ENCODE peak calls at places on chromosomes 1 and 21, in eight cellular contexts. One of them, this sample, is unnamed.

GRCh38 chr1:30378991-30379581 is 344.3 kb downstream of the MATN1 start:
- DNase-seq in dermis microvascular lymphatic vessel endothelial cell: no peak
- DNase-seq in NCI-H1105 treated with DMSO at 0.1 percent for 48 hours: no peak
- DNase-seq in HT1080: peak; percentile 73
- DNase-seq in left cardiac atrium: no peak
- DNase-seq in left colon: no peak
- DNase-seq in lower lobe of right lung: no peak
- DNase-seq in CD8-positive, alpha-beta memory T cell: no peak
- DNase-seq in this sample: no peak

GRCh38 chr1:211267204-211267857 is 8.2 kb downstream of the RCOR3 start:
- DNase-seq in left colon: no peak
- DNase-seq in dermis microvascular lymphatic vessel endothelial cell: no peak
- DNase-seq in lower lobe of right lung: no peak
- DNase-seq in HT1080: no peak
- DNase-seq in NCI-H1105 treated with DMSO at 0.1 percent for 48 hours: no peak
- DNase-seq in left cardiac atrium: no peak
- DNase-seq in CD8-positive, alpha-beta memory T cell: no peak
- DNase-seq in this sample: no peak

GRCh38 chr21:45836268-45836655 is 145.3 kb upstream of the COL6A1 start:
- DNase-seq in NCI-H1105 treated with DMSO at 0.1 percent for 48 hours: no peak
- DNase-seq in dermis microvascular lymphatic vessel endothelial cell: no peak
- DNase-seq in left colon: no peak
- DNase-seq in lower lobe of right lung: no peak
- DNase-seq in HT1080: no peak
- DNase-seq in left cardiac atrium: no peak
- DNase-seq in CD8-positive, alpha-beta memory T cell: no peak
- DNase-seq in this sample: no peak

GRCh38 chr21:34126269-34126668 is 52.9 kb downstream of the MRPS6 start:
- DNase-seq in dermis microvascular lymphatic vessel endothelial cell: no peak
- DNase-seq in HT1080: no peak
- DNase-seq in CD8-positive, alpha-beta memory T cell: no peak
- DNase-seq in lower lobe of right lung: no peak
- DNase-seq in left colon: no peak
- DNase-seq in NCI-H1105 treated with DMSO at 0.1 percent for 48 hours: no peak
- DNase-seq in left cardiac atrium: no peak
- DNase-seq in this sample: no peak

GRCh38 chr1:118947790-118948189 is 40.4 kb downstream of the TBX15 start:
- DNase-seq in lower lobe of right lung: no peak
- DNase-seq in HT1080: peak; percentile 85
- DNase-seq in left cardiac atrium: no peak
- DNase-seq in left colon: no peak
- DNase-seq in CD8-positive, alpha-beta memory T cell: no peak
- DNase-seq in dermis microvascular lymphatic vessel endothelial cell: no peak
- DNase-seq in NCI-H1105 treated with DMSO at 0.1 percent for 48 hours: no peak
- DNase-seq in this sample: no peak

GRCh38 chr1:151728151-151728711 is 6.9 kb downstream of the RIIAD1 start:
- DNase-seq in HT1080: no peak
- DNase-seq in NCI-H1105 treated with DMSO at 0.1 percent for 48 hours: peak; percentile 54
- DNase-seq in left colon: no peak
- DNase-seq in lower lobe of right lung: no peak
- DNase-seq in dermis microvascular lymphatic vessel endothelial cell: no peak
- DNase-seq in CD8-positive, alpha-beta memory T cell: no peak
- DNase-seq in left cardiac atrium: no peak
- DNase-seq in this sample: no peak

GRCh38 chr1:39204441-39205081 is at the start of gene MACF1:
- DNase-seq in HT1080: peak; percentile 99
- DNase-seq in lower lobe of right lung: no peak
- DNase-seq in CD8-positive, alpha-beta memory T cell: no peak
- DNase-seq in left colon: peak; percentile 48
- DNase-seq in NCI-H1105 treated with DMSO at 0.1 percent for 48 hours: no peak
- DNase-seq in left cardiac atrium: peak; percentile 75
- DNase-seq in dermis microvascular lymphatic vessel endothelial cell: no peak
- DNase-seq in this sample: peak; percentile 54

GRCh38 chr21:17088500-17088899 is 424.3 kb upstream of the CXADR start:
- DNase-seq in CD8-positive, alpha-beta memory T cell: no peak
- DNase-seq in left cardiac atrium: no peak
- DNase-seq in HT1080: no peak
- DNase-seq in NCI-H1105 treated with DMSO at 0.1 percent for 48 hours: no peak
- DNase-seq in dermis microvascular lymphatic vessel endothelial cell: no peak
- DNase-seq in left colon: no peak
- DNase-seq in lower lobe of right lung: no peak
- DNase-seq in this sample: no peak

GRCh38 chr1:164689672-164690655 is 131.0 kb downstream of the PBX1 start:
- DNase-seq in dermis microvascular lymphatic vessel endothelial cell: no peak
- DNase-seq in CD8-positive, alpha-beta memory T cell: no peak
- DNase-seq in HT1080: no peak
- DNase-seq in left cardiac atrium: no peak
- DNase-seq in left colon: no peak
- DNase-seq in lower lobe of right lung: no peak
- DNase-seq in NCI-H1105 treated with DMSO at 0.1 percent for 48 hours: no peak
- DNase-seq in this sample: no peak

GRCh38 chr1:45914836-45915235 is 111.4 kb downstream of the MAST2 start:
- DNase-seq in NCI-H1105 treated with DMSO at 0.1 percent for 48 hours: no peak
- DNase-seq in dermis microvascular lymphatic vessel endothelial cell: no peak
- DNase-seq in CD8-positive, alpha-beta memory T cell: no peak
- DNase-seq in left colon: no peak
- DNase-seq in left cardiac atrium: no peak
- DNase-seq in lower lobe of right lung: no peak
- DNase-seq in HT1080: no peak
- DNase-seq in this sample: no peak

GRCh38 chr1:228742535-228742934 is 7.3 kb downstream of the RHOU start:
- DNase-seq in NCI-H1105 treated with DMSO at 0.1 percent for 48 hours: no peak
- DNase-seq in HT1080: no peak
- DNase-seq in lower lobe of right lung: no peak
- DNase-seq in left colon: no peak
- DNase-seq in CD8-positive, alpha-beta memory T cell: no peak
- DNase-seq in dermis microvascular lymphatic vessel endothelial cell: no peak
- DNase-seq in left cardiac atrium: no peak
- DNase-seq in this sample: no peak

GRCh38 chr1:155562581-155563376 is at the start of gene ASH1L:
- DNase-seq in CD8-positive, alpha-beta memory T cell: peak; percentile 88
- DNase-seq in NCI-H1105 treated with DMSO at 0.1 percent for 48 hours: peak; percentile 92
- DNase-seq in left cardiac atrium: peak; percentile 93
- DNase-seq in HT1080: peak; percentile 88
- DNase-seq in left colon: peak; percentile 93
- DNase-seq in dermis microvascular lymphatic vessel endothelial cell: peak; percentile 83
- DNase-seq in lower lobe of right lung: peak; percentile 95
- DNase-seq in this sample: peak; percentile 92

GRCh38 chr1:32361674-32362473 is 411 bp downstream of the FAM229A start:
- DNase-seq in CD8-positive, alpha-beta memory T cell: no peak
- DNase-seq in NCI-H1105 treated with DMSO at 0.1 percent for 48 hours: peak; percentile 35
- DNase-seq in dermis microvascular lymphatic vessel endothelial cell: no peak
- DNase-seq in left colon: no peak
- DNase-seq in HT1080: no peak
- DNase-seq in lower lobe of right lung: peak; percentile 57
- DNase-seq in left cardiac atrium: peak; percentile 76
- DNase-seq in this sample: no peak

GRCh38 chr1:56799605-56800398 is 19.4 kb downstream of the FYB2 start:
- DNase-seq in CD8-positive, alpha-beta memory T cell: no peak
- DNase-seq in HT1080: peak; percentile 75
- DNase-seq in lower lobe of right lung: no peak
- DNase-seq in NCI-H1105 treated with DMSO at 0.1 percent for 48 hours: no peak
- DNase-seq in dermis microvascular lymphatic vessel endothelial cell: no peak
- DNase-seq in left cardiac atrium: no peak
- DNase-seq in left colon: no peak
- DNase-seq in this sample: no peak